ENCODE peak calls at places on chromosomes 5 and 9, in five cellular contexts. R is osteoblast, L is GM12865, I is fibroblast of lung, S is hepatocyte. Z is an unnamed sample.
A peak's percentile ranks its signal among the peaks of the same experiment; 100 is the strongest.

GRCh38 chr9:130186839-130187522 is 14.8 kb downstream of the NCS1 start:
- DNase-seq in R (peak; percentile 97), L (no peak), I (peak; percentile 42), S (peak; percentile 87), Z (no peak)

GRCh38 chr5:163631846-163632245 is 126.4 kb downstream of the MAT2B start:
- DNase-seq in R (no peak), L (no peak), I (peak; percentile 15), S (no peak), Z (no peak)

GRCh38 chr5:151095341-151096000 is 14.6 kb upstream of the TNIP1 start:
- DNase-seq in R (no peak), L (peak; percentile 63), I (peak; percentile 53), S (peak; percentile 72), Z (no peak)

GRCh38 chr5:107388111-107388861 is 282.5 kb downstream of the EFNA5 start:
- DNase-seq in R (no peak), L (peak; percentile 78), I (peak; percentile 86), S (peak; percentile 25), Z (no peak)

GRCh38 chr5:179680780-179681411 is at the start of gene CBY3:
- DNase-seq in R (peak; percentile 78), L (no peak), I (no peak), S (no peak), Z (no peak)

GRCh38 chr9:105138306-105138801 is 106.1 kb upstream of the SLC44A1 start:
- DNase-seq in R (peak; percentile 62), L (no peak), I (peak; percentile 82), S (peak; percentile 55), Z (no peak)

GRCh38 chr5:14880688-14881087 is 9.1 kb upstream of the ANKH start:
- DNase-seq in R (peak; percentile 62), L (no peak), I (peak; percentile 28), S (no peak), Z (no peak)

GRCh38 chr5:147483961-147484707 is 25.7 kb downstream of the DPYSL3 start:
- DNase-seq in R (peak; percentile 66), L (no peak), I (peak; percentile 97), S (peak; percentile 48), Z (peak; percentile 50)

GRCh38 chr5:19125956-19126713 is 861.9 kb downstream of the CDH18 start:
- DNase-seq in R (no peak), L (no peak), I (no peak), S (no peak), Z (no peak)

DNA sequence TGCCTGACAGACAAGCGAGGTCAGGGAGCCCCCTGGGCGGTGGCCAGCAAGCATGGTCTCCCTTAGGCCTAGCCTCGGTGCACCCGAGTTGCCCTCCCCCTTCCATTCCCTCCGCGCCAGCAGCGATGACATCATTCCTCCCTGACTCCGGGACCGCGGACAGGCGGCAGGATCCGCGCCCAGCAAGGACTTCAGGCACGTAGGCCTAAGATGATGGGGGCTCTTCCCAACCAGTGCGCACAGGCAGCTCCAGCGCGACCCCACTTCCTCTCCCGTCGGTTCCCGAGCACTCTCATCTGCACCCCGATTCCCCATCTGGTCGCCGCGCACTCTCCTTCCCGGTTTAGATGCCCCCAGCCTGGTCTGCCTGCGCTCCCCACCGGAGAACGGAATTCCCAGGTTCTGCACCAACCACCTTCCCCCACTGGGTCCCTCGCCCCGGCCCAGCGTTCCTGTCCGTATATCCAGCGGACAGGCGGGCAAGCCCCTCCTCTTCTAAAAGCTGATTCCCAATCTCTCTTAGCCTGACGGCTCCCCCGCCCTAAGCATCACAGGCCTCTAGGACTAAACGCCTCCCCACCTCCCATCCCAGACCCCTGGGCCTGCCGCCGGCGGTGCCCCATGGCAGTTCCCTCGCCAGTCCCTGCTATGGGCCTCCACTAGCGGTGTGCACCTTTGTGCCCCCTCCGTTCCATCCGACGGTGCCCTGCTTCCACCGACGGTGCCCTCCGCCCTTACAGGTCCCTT is 931 bp downstream of the FAM219A start:
- DNase-seq in R (peak; percentile 97), L (no peak), I (peak; percentile 63), S (peak; percentile 84), Z (peak; percentile 39)
- TF ChIP-seq CTCF in R (no peak), L (no peak), I (no peak), S (no peak), Z (no peak)

GRCh38 chr9:19551124-19551929 is 142.5 kb downstream of the ACER2 start:
- DNase-seq in R (no peak), L (peak; percentile 52), I (peak; percentile 16), S (no peak), Z (no peak)
- TF ChIP-seq CTCF in R (no peak), L (no peak), I (no peak), S (no peak), Z (no peak)

GRCh38 chr5:91175708-91176107 is 207.4 kb downstream of the ARRDC3 start:
- DNase-seq in R (no peak), L (peak; percentile 10), I (no peak), S (no peak), Z (no peak)

GRCh38 chr5:91174418-91174817 is 208.7 kb downstream of the ARRDC3 start:
- DNase-seq in R (no peak), L (no peak), I (peak; percentile 44), S (no peak), Z (no peak)

GRCh38 chr5:91170266-91170665 is 212.9 kb downstream of the ARRDC3 start:
- DNase-seq in R (no peak), L (no peak), I (peak; percentile 63), S (no peak), Z (no peak)

GRCh38 chr5:91168859-91169258 is 214.3 kb downstream of the ARRDC3 start:
- DNase-seq in R (no peak), L (peak; percentile 36), I (no peak), S (no peak), Z (no peak)

DNA sequence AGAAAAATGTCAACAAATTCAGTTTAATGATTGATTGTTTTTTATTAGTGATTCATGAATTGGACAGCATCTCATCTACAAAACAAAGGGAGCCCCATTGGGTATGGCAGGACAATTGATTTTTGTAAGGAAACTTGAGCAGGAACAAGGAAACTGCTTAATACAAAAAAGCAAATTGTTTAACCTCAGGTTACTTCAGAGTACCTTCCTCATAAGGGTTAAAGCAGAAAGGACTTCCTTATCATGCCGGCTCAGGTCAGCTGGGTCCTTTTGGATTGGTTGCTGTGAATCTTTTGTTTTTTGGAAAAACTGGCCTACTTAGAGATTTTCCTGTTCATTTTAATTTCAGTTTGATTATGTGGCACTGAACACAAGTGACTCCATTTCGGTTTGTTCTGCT is 211.8 kb downstream of the ARRDC3 start:
- DNase-seq in R (no peak), L (no peak), I (no peak), S (no peak), Z (no peak)
- TF ChIP-seq CTCF in R (no peak), L (no peak), I (no peak), S (no peak), Z (no peak)

GRCh38 chr5:66169534-66169933 is 25.4 kb downstream of the SREK1 start:
- DNase-seq in R (no peak), L (peak; percentile 52), I (no peak), S (no peak), Z (no peak)

GRCh38 chr5:66170196-66170919 is 26.3 kb downstream of the SREK1 start:
- DNase-seq in R (no peak), L (no peak), I (no peak), S (no peak), Z (no peak)

GRCh38 chr5:66168226-66168625 is 24.1 kb downstream of the SREK1 start:
- DNase-seq in R (no peak), L (no peak), I (no peak), S (no peak), Z (no peak)

GRCh38 chr5:66174338-66174737 is 30.2 kb downstream of the SREK1 start:
- DNase-seq in R (no peak), L (peak; percentile 7), I (peak; percentile 58), S (peak; percentile 18), Z (no peak)

DNA sequence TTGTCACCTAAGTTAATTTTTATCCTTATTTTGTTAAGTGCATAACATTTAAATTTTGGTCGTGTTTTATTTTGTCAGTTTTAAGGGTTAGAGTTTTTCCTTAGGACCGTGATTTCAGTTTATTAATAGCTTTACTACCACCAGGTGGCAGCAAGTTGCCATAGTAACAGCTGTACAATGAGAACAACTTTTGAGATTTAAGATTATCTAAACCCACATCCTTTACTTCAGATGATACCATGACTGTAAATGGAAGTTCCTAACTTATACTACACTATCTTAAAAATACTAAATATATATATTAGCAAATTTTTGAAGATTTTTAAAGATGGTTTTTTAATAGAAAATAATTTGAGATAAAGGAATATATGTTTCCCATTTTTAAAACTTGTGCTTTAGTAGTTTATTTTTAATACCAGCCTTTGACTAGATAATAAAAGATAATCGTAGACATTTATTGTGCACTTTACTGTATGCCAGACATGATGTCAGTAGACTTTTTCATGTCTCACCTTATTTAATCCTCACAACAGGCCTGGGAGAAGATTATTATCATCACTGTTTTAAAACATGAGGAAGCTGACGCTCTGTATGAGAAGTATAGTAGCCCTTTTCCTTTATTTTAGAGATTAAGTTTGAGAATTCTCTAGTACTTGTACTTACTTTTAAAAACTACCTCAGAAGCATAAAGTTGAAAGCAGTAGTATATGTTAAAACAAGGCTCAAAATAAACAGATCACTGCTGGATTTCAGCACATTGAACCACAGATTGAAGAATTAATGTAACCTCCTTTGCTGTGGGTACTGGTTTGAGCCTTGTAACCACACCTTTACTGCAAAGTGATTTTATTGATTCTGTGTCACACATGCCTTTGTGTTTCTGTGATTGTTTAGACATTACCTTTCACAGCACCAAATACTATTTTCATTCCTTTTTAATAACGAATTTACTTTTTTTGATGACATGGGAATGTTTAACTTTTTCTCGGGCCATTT is 27.5 kb downstream of the SREK1 start:
- DNase-seq in R (no peak), L (peak; percentile 60), I (peak; percentile 69), S (peak; percentile 60), Z (no peak)
- TF ChIP-seq CTCF in R (peak; percentile 55), L (peak; percentile 30), I (peak; percentile 52), S (peak; percentile 56), Z (no peak)

GRCh38 chr9:6696178-6696577 is 50.6 kb upstream of the GLDC start:
- DNase-seq in R (no peak), L (no peak), I (no peak), S (no peak), Z (no peak)

GRCh38 chr9:6692433-6692832 is 46.9 kb upstream of the GLDC start:
- DNase-seq in R (no peak), L (no peak), I (no peak), S (no peak), Z (no peak)

GRCh38 chr9:6695121-6695814 is 49.7 kb upstream of the GLDC start:
- DNase-seq in R (no peak), L (no peak), I (no peak), S (no peak), Z (no peak)

GRCh38 chr9:6689893-6690634 is 44.5 kb upstream of the GLDC start:
- DNase-seq in R (no peak), L (peak; percentile 74), I (no peak), S (no peak), Z (no peak)

DNA sequence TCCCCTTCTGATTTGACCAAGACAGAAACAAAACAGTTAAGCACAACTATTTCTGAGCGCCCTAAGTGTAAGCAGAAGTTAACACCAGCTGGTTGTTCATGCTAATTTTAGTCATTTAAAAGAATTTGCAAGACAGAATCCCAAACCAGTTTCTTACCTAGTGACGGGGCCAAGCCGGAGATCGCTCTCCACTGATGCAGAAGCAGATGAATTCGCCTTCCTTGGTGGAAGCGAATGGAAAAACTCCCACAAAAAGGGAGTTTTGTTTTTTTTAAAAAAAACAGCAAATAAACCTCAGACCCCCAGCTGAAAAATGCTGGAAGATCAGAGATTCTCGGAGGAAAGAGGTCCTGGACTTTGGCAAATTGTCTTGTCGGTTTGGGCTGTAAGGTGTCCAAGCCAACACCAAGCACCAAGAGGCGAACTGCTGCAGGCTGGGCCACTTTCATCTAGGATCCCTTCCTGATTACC is 47.4 kb upstream of the GLDC start:
- DNase-seq in R (no peak), L (peak; percentile 42), I (no peak), S (no peak), Z (no peak)
- TF ChIP-seq CTCF in R (no peak), L (no peak), I (no peak), S (no peak), Z (no peak)